ENCODE peak calls at places on chromosomes 16 and 17, in six cellular contexts. O is PC-3, Z is MM.1S, I is SK-N-SH, L is GM23248, E is HCT116. J is an unnamed sample. For H3K9me2, the result is how much of the 10 kb centered on the place peaks cover.

GRCh38 chr16:71923941-71924690 is 28.8 kb downstream of the IST1 start:
- DNase-seq in E (no peak), O (peak), Z (no peak), L (peak), I (no peak), J (no peak)

GRCh38 chr17:57834146-57834741 is 15.6 kb downstream of the MRPS23 start:
- DNase-seq in E (no peak), I (peak), L (peak), Z (no peak), O (peak), J (no peak)

GRCh38 chr17:61361084-61361483 is 38.6 kb upstream of the TBX2 start:
- DNase-seq in L (peak), Z (no peak), O (peak), E (no peak), I (no peak), J (no peak)

GRCh38 chr17:80559688-80560290 is 15.2 kb downstream of the RPTOR start:
- DNase-seq in I (no peak), Z (no peak), L (no peak), E (no peak), O (no peak), J (no peak)

GRCh38 chr17:66165537-66166123 is 26.3 kb downstream of the CEP112 start:
- DNase-seq in Z (peak), L (peak), I (peak), E (peak), O (peak), J (peak)

GRCh38 chr17:47119746-47120520 is 69.2 kb downstream of the CDC27 start:
- DNase-seq in L (peak), Z (no peak), O (peak), I (no peak), E (peak), J (no peak)

GRCh38 chr17:67246648-67247415 is 1.8 kb upstream of the HELZ start:
- DNase-seq in E (peak), Z (no peak), I (no peak), L (peak), O (peak), J (no peak)

GRCh38 chr17:82913304-82914043 is 73.7 kb upstream of the ZNF750 start:
- DNase-seq in L (no peak), O (peak), I (peak), E (no peak), Z (no peak), J (no peak)

GRCh38 chr16:31076319-31076718 is 2.1 kb downstream of the ZNF646 start:
- DNase-seq in O (no peak), I (no peak), Z (no peak), L (no peak), E (no peak), J (no peak)

GRCh38 chr17:66687570-66688284 is 147.2 kb upstream of the CACNG5 start:
- DNase-seq in Z (no peak), I (no peak), E (no peak), O (no peak), L (no peak), J (no peak)

GRCh38 chr17:74604200-74604599 is 12.1 kb upstream of the CD300LD start:
- DNase-seq in L (no peak), O (no peak), I (no peak), E (no peak), Z (no peak), J (peak)

GRCh38 chr16:27080870-27081269 is 14.1 kb downstream of the C16orf82 start:
- DNase-seq in E (peak), I (peak), Z (no peak), L (peak), O (peak), J (peak)

GRCh38 chr16:29745126-29745852 is 501 bp downstream of the C16orf54 start:
- DNase-seq in Z (peak), L (no peak), E (no peak), I (no peak), O (no peak), J (no peak)

GRCh38 chr17:2682304-2682938 is 29.1 kb downstream of the CLUH start:
- DNase-seq in Z (no peak), L (no peak), O (peak), I (no peak), E (no peak), J (no peak)

GRCh38 chr16:53372942-53373871 is 61.1 kb upstream of the RBL2 start:
- DNase-seq in L (no peak), I (peak), E (peak), O (peak), Z (peak), J (no peak)

GRCh38 chr17:19346351-19347255 is 15.9 kb downstream of the B9D1 start:
- DNase-seq in I (no peak), L (peak), E (peak), Z (no peak), O (peak), J (peak)
- H3K9ac ChIP-seq in I (peak), L (peak), E (peak), Z (no peak), O (peak), J (no peak)

GRCh38 chr16:89052824-89053724 is 40.6 kb upstream of the ACSF3 start:
- DNase-seq in O (peak), I (peak), E (peak), L (peak), Z (no peak), J (no peak)
- H3K4me2 ChIP-seq in O (peak), I (peak), E (peak), L (peak), Z (no peak), J (no peak)

GRCh38 chr16:8853150-8853549 is 15.7 kb downstream of the CARHSP1 start:
- DNase-seq in O (no peak), Z (no peak), I (no peak), L (no peak), E (no peak), J (no peak)

GRCh38 chr16:8854298-8854948 is 14.4 kb downstream of the CARHSP1 start:
- DNase-seq in O (no peak), E (no peak), I (no peak), Z (no peak), L (no peak), J (no peak)

GRCh38 chr16:8853611-8854010 is 15.2 kb downstream of the CARHSP1 start:
- DNase-seq in E (no peak), I (no peak), L (no peak), O (no peak), Z (no peak), J (no peak)

GRCh38 chr16:8855051-8855786 is 13.6 kb downstream of the CARHSP1 start:
- DNase-seq in E (no peak), Z (peak), I (peak), O (no peak), L (no peak), J (peak)

DNA sequence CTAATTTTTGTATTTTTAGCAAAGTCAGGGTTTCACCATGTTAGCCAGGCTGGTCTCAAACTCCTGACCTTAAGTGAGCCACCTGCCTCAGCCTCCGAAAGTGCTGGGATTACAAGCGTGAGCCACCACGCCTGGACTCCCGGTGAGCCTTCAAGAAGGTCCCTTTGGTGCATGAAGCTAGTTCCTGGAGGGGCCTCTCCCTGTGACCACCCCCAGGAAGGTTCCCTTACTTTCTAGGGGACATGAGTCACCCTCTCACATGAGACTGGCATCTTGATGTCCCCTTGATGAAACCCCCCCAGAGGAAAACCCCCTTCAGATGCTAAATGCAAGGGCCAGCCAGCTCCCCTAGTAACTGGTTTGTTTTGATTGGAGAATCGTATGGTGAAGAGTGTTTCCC is 12.8 kb downstream of the CARHSP1 start:
- DNase-seq in L (no peak), I (no peak), Z (no peak), O (no peak), E (no peak), J (no peak)
- H3K9me2 ChIP-seq in L (under half), I (under half), Z (under half), O (under half), E (under half), J (under half)

GRCh38 chr17:6232768-6233130 is 162.6 kb downstream of the WSCD1 start:
- DNase-seq in E (no peak), I (no peak), Z (no peak), L (no peak), O (no peak), J (no peak)

GRCh38 chr17:6233339-6233738 is 163.2 kb downstream of the WSCD1 start:
- DNase-seq in E (no peak), Z (no peak), L (no peak), I (no peak), O (no peak), J (no peak)

GRCh38 chr17:6231465-6231864 is 161.3 kb downstream of the WSCD1 start:
- DNase-seq in E (no peak), I (no peak), O (no peak), Z (no peak), L (no peak), J (no peak)

GRCh38 chr17:6233856-6234255 is 163.7 kb downstream of the WSCD1 start:
- DNase-seq in O (no peak), Z (no peak), L (no peak), E (no peak), I (no peak), J (no peak)

GRCh38 chr17:6231886-6232767 is 161.9 kb downstream of the WSCD1 start:
- DNase-seq in Z (no peak), I (no peak), E (no peak), O (peak), L (no peak), J (no peak)
- H3K9ac ChIP-seq in Z (no peak), I (no peak), E (no peak), O (peak), L (no peak), J (no peak)

GRCh38 chr17:16272111-16272510 is 55.1 kb downstream of the PIGL start:
- DNase-seq in I (no peak), Z (no peak), L (no peak), O (no peak), E (no peak), J (no peak)

GRCh38 chr17:16262201-16262600 is 45.2 kb downstream of the PIGL start:
- DNase-seq in L (no peak), Z (no peak), I (no peak), O (no peak), E (no peak), J (no peak)

GRCh38 chr17:16269658-16270057 is 52.6 kb downstream of the PIGL start:
- DNase-seq in Z (no peak), O (peak), E (no peak), I (no peak), L (peak), J (no peak)

DNA sequence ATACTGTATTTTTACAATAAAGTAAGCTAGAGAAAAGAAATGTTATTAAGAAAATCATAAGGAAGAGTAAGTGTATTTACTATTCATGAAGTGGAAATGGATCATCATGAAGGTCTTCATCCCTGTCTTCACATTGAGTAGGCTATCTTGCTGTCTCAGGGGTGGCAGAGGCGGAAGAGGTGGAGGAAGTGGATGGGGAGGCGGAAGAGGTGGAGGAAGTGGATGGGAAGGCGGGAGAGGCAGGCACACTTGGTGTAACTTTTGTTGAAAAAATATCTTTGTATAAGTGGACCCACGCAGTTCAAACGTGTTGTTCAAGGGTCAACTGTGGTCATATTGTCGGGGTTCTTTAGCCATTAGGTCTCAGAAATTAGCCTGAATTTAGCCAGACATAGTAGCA is 50.2 kb downstream of the PIGL start:
- DNase-seq in Z (no peak), E (no peak), O (no peak), I (no peak), L (no peak), J (no peak)
- H3K4me2 ChIP-seq in Z (no peak), E (no peak), O (no peak), I (no peak), L (no peak), J (peak)

DNA sequence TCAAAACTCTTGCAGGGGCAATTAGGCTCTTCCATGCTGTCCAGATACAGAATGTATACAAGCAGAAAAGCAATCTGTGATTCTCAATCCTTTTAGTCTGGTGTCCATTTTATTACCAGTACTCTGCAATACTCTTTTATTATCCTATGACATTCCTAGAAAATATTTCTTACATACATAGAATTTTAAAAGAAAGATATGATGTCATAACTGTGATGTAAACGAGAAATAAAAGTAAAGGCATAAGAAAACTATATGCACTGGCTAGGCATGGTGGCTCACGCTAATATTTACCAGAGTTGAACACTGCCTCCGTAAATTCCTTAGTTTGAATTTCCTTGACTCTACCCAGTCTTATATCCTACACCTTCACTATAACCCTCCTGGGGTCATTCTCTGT is 55.0 kb downstream of the EFCAB5 start:
- DNase-seq in Z (no peak), E (no peak), L (no peak), O (no peak), I (no peak), J (no peak)
- H3K9me2 ChIP-seq in Z (under half), E (under half), L (under half), O (under half), I (under half), J (under half)

GRCh38 chr17:27352481-27353460 is 58.9 kb downstream of the WSB1 start:
- DNase-seq in L (peak), O (no peak), E (no peak), I (no peak), Z (no peak), J (no peak)

GRCh38 chr17:27353469-27354050 is 59.6 kb downstream of the WSB1 start:
- DNase-seq in Z (peak), E (peak), L (peak), I (peak), O (peak), J (peak)

GRCh38 chr17:27354491-27355081 is 60.7 kb downstream of the WSB1 start:
- DNase-seq in I (no peak), L (peak), Z (peak), E (no peak), O (peak), J (peak)

GRCh38 chr17:27355419-27355818 is 61.5 kb downstream of the WSB1 start:
- DNase-seq in O (no peak), Z (no peak), L (no peak), I (no peak), E (no peak), J (no peak)

GRCh38 chr17:27354051-27354490 is 60.2 kb downstream of the WSB1 start:
- DNase-seq in I (no peak), O (no peak), E (no peak), L (no peak), Z (no peak), J (no peak)
- H3K9ac ChIP-seq in I (peak), O (peak), E (peak), L (peak), Z (peak), J (peak)

GRCh38 chr16:84594725-84595038 is 23.2 kb downstream of the COTL1 start:
- DNase-seq in E (no peak), O (no peak), Z (no peak), L (no peak), I (no peak), J (no peak)
- H3K4me2 ChIP-seq in E (no peak), O (no peak), Z (peak), L (no peak), I (no peak), J (no peak)

J was measured in Karpas-422.